ENCODE peak calls at places on chromosomes 16 and 17, in five cellular contexts. F, G, C, A and B are unnamed samples.

GRCh38 chr17:8488931-8489330 is 53.2 kb downstream of the NDEL1 start:
- DNase-seq in C (no peak), A (peak), F (no peak), G (peak), B (no peak)

GRCh38 chr17:79747508-79748295 is 17.0 kb downstream of the ENPP7 start:
- DNase-seq in A (no peak), C (no peak), F (no peak), G (no peak), B (peak)

GRCh38 chr17:77959926-77960521 is 1.5 kb downstream of the TNRC6C start:
- DNase-seq in A (no peak), C (no peak), G (peak), F (no peak), B (no peak)

GRCh38 chr17:16486373-16487250 is 5.4 kb downstream of the LRRC75A start:
- DNase-seq in F (peak), A (peak), G (peak), C (no peak), B (peak)

GRCh38 chr17:64106918-64107317 is 23.0 kb downstream of the ERN1 start:
- DNase-seq in G (no peak), F (no peak), A (no peak), C (no peak), B (no peak)

GRCh38 chr17:6679241-6679640 is 27.7 kb downstream of the C17orf100 start:
- DNase-seq in G (no peak), C (no peak), A (no peak), F (no peak), B (no peak)

GRCh38 chr17:32259596-32259995 is 6.0 kb upstream of the RHBDL3 start:
- DNase-seq in C (no peak), A (peak), F (no peak), G (peak), B (peak)

GRCh38 chr17:3002538-3003301 is 60.7 kb downstream of the OR1D5 start:
- DNase-seq in C (no peak), F (peak), G (no peak), A (no peak), B (peak)

GRCh38 chr16:85627102-85627834 is 14.1 kb downstream of the GSE1 start:
- DNase-seq in A (no peak), F (no peak), G (no peak), C (no peak), B (no peak)

GRCh38 chr17:1563786-1564613 is 1.4 kb upstream of the PITPNA start:
- DNase-seq in A (no peak), F (no peak), C (no peak), G (no peak), B (no peak)
- TF ChIP-seq CTCF in A (no peak), F (no peak), C (no peak), G (no peak), B (no peak)

GRCh38 chr17:14813649-14814048 is 451.5 kb downstream of the PMP22 start:
- DNase-seq in C (no peak), A (peak), G (no peak), F (no peak), B (no peak)
- TF ChIP-seq CTCF in C (no peak), A (no peak), G (no peak), F (no peak), B (no peak)

GRCh38 chr16:70687671-70688265 is 1.9 kb upstream of the MTSS2 start:
- DNase-seq in C (no peak), G (no peak), A (no peak), F (peak), B (no peak)
- TF ChIP-seq CTCF in C (no peak), G (no peak), A (no peak), F (no peak), B (no peak)

GRCh38 chr16:15046692-15047376 is 9.0 kb downstream of the NTAN1 start:
- DNase-seq in A (no peak), F (no peak), C (no peak), G (no peak), B (no peak)
- TF ChIP-seq CTCF in A (no peak), F (no peak), C (no peak), G (no peak), B (no peak)

GRCh38 chr16:56574625-56575024 is 9.8 kb downstream of the MT4 start:
- DNase-seq in A (no peak), G (no peak), C (no peak), F (no peak), B (no peak)

GRCh38 chr16:56571525-56571924 is 6.7 kb downstream of the MT4 start:
- DNase-seq in A (no peak), C (no peak), F (no peak), G (no peak), B (no peak)

GRCh38 chr16:56580391-56581048 is 8.8 kb upstream of the MT3 start:
- DNase-seq in A (no peak), C (no peak), F (no peak), G (no peak), B (no peak)

GRCh38 chr16:56576585-56577299 is 11.9 kb downstream of the MT4 start:
- DNase-seq in F (peak), G (peak), A (peak), C (peak), B (no peak)

GRCh38 chr16:56577300-56577625 is 12.1 kb upstream of the MT3 start:
- DNase-seq in F (no peak), A (no peak), G (no peak), C (no peak), B (no peak)
- TF ChIP-seq CTCF in F (no peak), A (no peak), G (no peak), C (no peak), B (no peak)

GRCh38 chr17:30372755-30373154 is 6.0 kb upstream of the CPD start:
- DNase-seq in A (no peak), G (peak), C (peak), F (no peak), B (no peak)
- TF ChIP-seq CTCF in A (no peak), G (no peak), C (peak), F (no peak), B (no peak)

DNA sequence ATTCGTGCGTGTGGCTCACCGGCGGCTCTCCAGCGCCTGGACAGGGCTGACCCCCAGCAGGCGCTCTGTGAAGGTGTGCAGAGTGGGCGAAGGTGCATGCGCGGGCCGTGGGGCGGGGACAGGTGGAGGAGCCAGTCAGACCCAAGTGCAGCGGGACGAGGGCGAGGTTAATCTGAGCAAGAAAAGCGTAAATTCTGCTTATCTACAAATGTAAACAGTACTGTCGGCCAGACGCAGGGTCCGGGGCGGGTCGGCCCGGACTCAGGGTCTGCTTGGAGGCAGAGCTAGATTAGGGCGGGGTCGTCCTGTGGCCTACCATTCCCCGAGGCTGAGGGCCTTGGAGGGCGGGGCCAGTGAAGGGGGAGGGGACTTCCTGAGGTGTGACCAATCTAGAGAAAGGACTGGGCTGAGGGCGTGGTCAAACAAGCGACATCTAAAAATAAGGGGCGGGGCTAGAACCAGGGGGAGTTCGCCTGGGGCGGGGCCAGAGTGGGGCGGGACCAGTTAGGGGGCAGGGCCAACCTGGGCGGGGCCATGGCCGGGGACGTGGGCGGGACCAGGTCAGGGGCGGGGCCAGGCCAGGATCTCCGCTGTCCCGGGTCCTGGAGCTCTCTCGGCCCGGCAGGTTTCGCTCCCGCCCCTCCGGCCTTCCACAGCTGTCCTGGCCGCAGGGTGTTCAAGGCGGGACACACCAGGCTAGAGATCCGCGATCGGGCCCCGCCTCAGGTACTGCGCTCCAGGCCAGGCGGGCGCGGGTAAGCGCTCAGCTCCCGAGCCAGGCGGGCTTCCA is at the start of gene SEC14L5:
- DNase-seq in F (peak), G (peak), A (peak), C (peak), B (peak)
- TF ChIP-seq CTCF in F (no peak), G (no peak), A (no peak), C (no peak), B (no peak)

GRCh38 chr17:13939222-13939621 is 130.1 kb upstream of the COX10 start:
- DNase-seq in G (no peak), A (no peak), C (no peak), F (no peak), B (no peak)
- TF ChIP-seq CTCF in G (no peak), A (no peak), C (no peak), F (no peak), B (no peak)